ENCODE peak calls at places on chromosomes 2 and 18, in four cellular contexts. A, I, Z and V are unnamed samples.

GRCh38 chr2:219335373-219335786 is 2.8 kb upstream of the RESP18 start:
- DNase-seq in A (no peak), I (peak), Z (no peak), V (peak)

GRCh38 chr2:24920813-24921441 is 890 bp upstream of the ADCY3 start:
- DNase-seq in A (no peak), I (peak), Z (no peak), V (no peak)

GRCh38 chr18:40012931-40013609 is 1942.0 kb upstream of the PIK3C3 start:
- DNase-seq in A (no peak), I (no peak), Z (no peak), V (no peak)

GRCh38 chr2:216691210-216691741 is 4.1 kb downstream of the IGFBP5 start:
- DNase-seq in A (peak), I (peak), Z (no peak), V (peak)

GRCh38 chr2:222714361-222715256 is 43.2 kb downstream of the MOGAT1 start:
- DNase-seq in A (no peak), I (no peak), Z (no peak), V (no peak)

GRCh38 chr18:23135679-23136325 is 517 bp downstream of the CABLES1 start:
- DNase-seq in A (no peak), I (peak), Z (no peak), V (no peak)

GRCh38 chr2:75896779-75897366 is 186.2 kb upstream of the GCFC2 start:
- DNase-seq in A (no peak), I (peak), Z (no peak), V (peak)

GRCh38 chr18:50853863-50854271 is 25.1 kb upstream of the ME2 start:
- DNase-seq in A (peak), I (peak), Z (no peak), V (peak)

GRCh38 chr2:227862741-227863588 is 8.5 kb upstream of the DAW1 start:
- DNase-seq in A (peak), I (peak), Z (peak), V (peak)

GRCh38 chr2:83844490-83844889 is 614.6 kb downstream of the SUCLG1 start:
- DNase-seq in A (no peak), I (no peak), Z (no peak), V (no peak)
- TF ChIP-seq CTCF in A (no peak), I (no peak), Z (no peak), V (no peak)

GRCh38 chr2:84878896-84879594 is 1.8 kb downstream of the TRABD2A start:
- DNase-seq in A (no peak), I (no peak), Z (no peak), V (no peak)
- H3K4me3 ChIP-seq in A (no peak), I (no peak), Z (peak), V (no peak)

GRCh38 chr18:63951302-63951705 is 2.2 kb downstream of the HMSD start:
- DNase-seq in A (peak), I (peak), Z (no peak), V (no peak)
- TF ChIP-seq CTCF in A (peak), I (peak), Z (peak), V (peak)

GRCh38 chr2:45882707-45883106 is 231.2 kb downstream of the PRKCE start:
- DNase-seq in A (no peak), I (no peak), Z (no peak), V (no peak)
- H3K4me3 ChIP-seq in A (no peak), I (no peak), Z (no peak), V (no peak)

GRCh38 chr2:172101707-172102158 is 967 bp downstream of the DLX2 start:
- DNase-seq in A (no peak), I (no peak), Z (no peak), V (no peak)
- TF ChIP-seq CTCF in A (no peak), I (no peak), Z (no peak), V (no peak)

GRCh38 chr2:239328306-239329191 is 72.3 kb downstream of the HDAC4 start:
- DNase-seq in A (peak), I (no peak), Z (peak), V (peak)

GRCh38 chr2:239324456-239324855 is 76.4 kb downstream of the HDAC4 start:
- DNase-seq in A (no peak), I (no peak), Z (no peak), V (no peak)

GRCh38 chr2:239327536-239328305 is 73.1 kb downstream of the HDAC4 start:
- DNase-seq in A (no peak), I (no peak), Z (no peak), V (no peak)

GRCh38 chr2:239329284-239329971 is 71.4 kb downstream of the HDAC4 start:
- DNase-seq in A (no peak), I (no peak), Z (no peak), V (no peak)

DNA sequence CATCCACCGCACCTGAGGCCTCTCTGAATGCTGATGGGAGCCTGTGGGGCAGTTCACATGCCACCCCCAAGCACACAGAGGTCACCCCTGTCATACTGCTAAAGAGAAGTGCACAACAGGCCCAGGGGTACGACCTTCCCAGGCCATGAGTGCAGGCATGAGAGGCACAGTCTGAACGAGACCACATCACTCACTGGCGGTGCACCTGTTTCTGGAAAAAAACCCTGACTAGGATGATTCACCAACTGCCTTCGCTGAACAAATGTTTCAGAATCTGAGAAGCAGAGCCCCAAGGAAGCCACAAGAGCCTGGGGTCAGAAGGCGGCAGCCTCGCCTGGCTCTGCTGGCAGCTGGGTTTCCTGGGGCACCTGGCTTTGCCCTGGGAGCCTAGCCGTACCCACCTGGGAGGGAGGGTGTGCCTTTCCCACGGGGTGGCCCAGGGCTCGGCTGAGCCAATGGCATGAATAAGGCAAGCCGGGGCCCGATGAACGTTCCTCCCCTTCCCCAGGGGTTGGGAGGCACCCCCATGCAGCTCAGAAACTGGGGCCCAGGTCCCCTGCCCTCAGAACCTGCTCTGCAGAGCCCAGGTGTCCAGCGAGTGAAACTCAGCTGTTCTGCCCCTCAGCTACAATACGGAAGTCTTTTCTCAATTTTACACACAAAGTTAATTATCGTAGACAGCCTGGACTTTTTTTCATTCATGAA is 73.8 kb downstream of the HDAC4 start:
- DNase-seq in A (no peak), I (peak), Z (no peak), V (peak)
- H3K4me3 ChIP-seq in A (no peak), I (no peak), Z (no peak), V (no peak)

GRCh38 chr2:207166349-207167128 is 791 bp upstream of the KLF7 start:
- DNase-seq in A (peak), I (peak), Z (no peak), V (no peak)
- TF ChIP-seq CTCF in A (peak), I (no peak), Z (no peak), V (no peak)

DNA sequence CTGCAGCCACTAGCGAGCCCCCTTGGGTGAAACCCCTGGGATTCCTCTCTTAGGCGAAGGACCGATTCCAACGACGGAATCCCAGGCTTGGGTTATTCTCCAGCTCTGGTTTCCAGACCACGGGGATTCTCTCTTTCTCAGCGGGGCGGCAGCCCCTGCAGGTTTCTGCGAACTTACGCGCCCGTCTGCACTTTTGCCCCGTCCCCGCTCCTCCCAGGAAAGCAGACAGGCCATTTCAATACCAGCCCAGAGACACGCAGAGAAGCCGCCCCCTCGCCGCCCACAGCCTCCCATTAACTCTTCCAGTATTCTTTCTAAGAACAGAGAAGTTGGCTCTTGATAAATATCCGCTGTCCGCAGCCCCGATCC is 1.2 kb downstream of the CBLN2 start:
- DNase-seq in A (no peak), I (peak), Z (no peak), V (no peak)
- H3K4me3 ChIP-seq in A (peak), I (no peak), Z (no peak), V (peak)